ENCODE peak calls at places on chromosomes 1 and 21, in five cellular contexts. One of them, this sample, is unnamed.

GRCh38 chr21:45888361-45889009 is 93.1 kb upstream of the COL6A1 start:
- DNase-seq in GM20000: no peak
- DNase-seq in cardiac muscle cell: no peak
- DNase-seq in neural crest cell: no peak
- DNase-seq in mammary epithelial cell: no peak
- DNase-seq in this sample: no peak

GRCh38 chr1:26696191-26696644 is 403 bp downstream of the ARID1A start:
- DNase-seq in mammary epithelial cell: no peak
- DNase-seq in GM20000: peak
- DNase-seq in cardiac muscle cell: no peak
- DNase-seq in neural crest cell: peak
- DNase-seq in this sample: no peak

GRCh38 chr1:228867093-228867950 is 132.0 kb downstream of the RHOU start:
- DNase-seq in mammary epithelial cell: no peak
- DNase-seq in cardiac muscle cell: peak
- DNase-seq in GM20000: no peak
- DNase-seq in neural crest cell: no peak
- DNase-seq in this sample: no peak

GRCh38 chr1:195733826-195734225 is 874.4 kb downstream of the KCNT2 start:
- DNase-seq in GM20000: no peak
- DNase-seq in neural crest cell: no peak
- DNase-seq in mammary epithelial cell: peak
- DNase-seq in cardiac muscle cell: no peak
- DNase-seq in this sample: peak

GRCh38 chr21:36045993-36046392 is 14.3 kb downstream of the SETD4 start:
- DNase-seq in neural crest cell: no peak
- DNase-seq in cardiac muscle cell: no peak
- DNase-seq in GM20000: no peak
- DNase-seq in mammary epithelial cell: no peak
- DNase-seq in this sample: no peak

GRCh38 chr1:214303538-214303937 is 22.6 kb downstream of the SMYD2 start:
- DNase-seq in GM20000: no peak
- DNase-seq in neural crest cell: no peak
- DNase-seq in cardiac muscle cell: no peak
- DNase-seq in mammary epithelial cell: no peak
- DNase-seq in this sample: no peak

GRCh38 chr1:119611701-119612113 is 36.4 kb downstream of the ZNF697 start:
- DNase-seq in mammary epithelial cell: peak
- DNase-seq in cardiac muscle cell: peak
- DNase-seq in neural crest cell: peak
- DNase-seq in GM20000: peak
- DNase-seq in this sample: peak

GRCh38 chr1:115753830-115754229 is 14.7 kb downstream of the CASQ2 start:
- DNase-seq in neural crest cell: no peak
- DNase-seq in cardiac muscle cell: no peak
- DNase-seq in GM20000: no peak
- DNase-seq in mammary epithelial cell: no peak
- DNase-seq in this sample: no peak

GRCh38 chr21:25871566-25871965 is 136.8 kb downstream of the GABPA start:
- DNase-seq in mammary epithelial cell: no peak
- DNase-seq in neural crest cell: no peak
- DNase-seq in cardiac muscle cell: no peak
- DNase-seq in GM20000: no peak
- DNase-seq in this sample: peak

GRCh38 chr1:22329171-22329540 is 122.5 kb upstream of the ZBTB40 start:
- DNase-seq in GM20000: no peak
- DNase-seq in cardiac muscle cell: no peak
- DNase-seq in neural crest cell: no peak
- DNase-seq in mammary epithelial cell: no peak
- DNase-seq in this sample: no peak

DNA sequence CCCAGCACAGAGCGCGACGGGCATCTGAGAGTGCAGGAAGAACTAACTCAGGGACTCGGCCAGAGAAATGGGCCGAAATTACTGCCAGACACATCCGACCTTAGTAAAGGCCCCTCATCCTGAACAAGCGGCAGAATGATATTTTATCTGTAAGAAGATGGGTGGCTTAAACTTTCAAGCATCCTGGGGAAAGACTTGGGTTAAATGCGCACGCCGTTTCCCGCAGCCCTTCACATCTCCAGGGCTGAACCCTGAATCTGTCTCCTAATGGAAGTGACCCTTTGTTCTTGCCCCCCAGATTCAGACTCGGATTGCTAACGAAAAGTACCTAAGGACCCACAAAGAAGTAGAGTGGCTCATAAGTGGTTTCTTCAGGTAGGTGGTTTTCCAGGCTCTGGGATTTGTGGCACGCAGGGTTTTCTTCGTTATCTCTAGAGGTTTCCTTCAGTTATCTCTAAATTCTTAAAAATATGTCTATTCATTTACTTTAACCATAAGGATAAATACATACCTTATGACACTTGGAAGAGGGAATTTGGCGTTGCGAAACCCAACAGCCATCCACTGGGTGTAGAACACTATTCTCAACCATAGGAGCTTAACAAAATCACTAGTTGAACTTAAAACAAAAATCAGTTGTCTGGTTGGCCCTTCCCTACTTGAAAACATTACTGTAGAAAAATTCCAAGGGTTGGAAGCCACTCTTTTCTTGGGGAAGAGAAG is 627 bp downstream of the RIIAD1 start:
- DNase-seq in cardiac muscle cell: no peak
- DNase-seq in GM20000: peak
- DNase-seq in mammary epithelial cell: no peak
- DNase-seq in neural crest cell: no peak
- DNase-seq in this sample: no peak
- TF ChIP-seq CTCF in cardiac muscle cell: no peak
- TF ChIP-seq CTCF in GM20000: no peak
- TF ChIP-seq CTCF in mammary epithelial cell: no peak
- TF ChIP-seq CTCF in neural crest cell: no peak
- TF ChIP-seq CTCF in this sample: no peak

GRCh38 chr1:185695299-185695698 is 38.9 kb upstream of the HMCN1 start:
- DNase-seq in GM20000: no peak
- DNase-seq in cardiac muscle cell: no peak
- DNase-seq in neural crest cell: no peak
- DNase-seq in mammary epithelial cell: no peak
- DNase-seq in this sample: peak
- TF ChIP-seq CTCF in GM20000: no peak
- TF ChIP-seq CTCF in cardiac muscle cell: no peak
- TF ChIP-seq CTCF in neural crest cell: peak
- TF ChIP-seq CTCF in mammary epithelial cell: peak
- TF ChIP-seq CTCF in this sample: peak

GRCh38 chr1:246609632-246610031 is 43.4 kb downstream of the CNST start:
- DNase-seq in mammary epithelial cell: no peak
- DNase-seq in cardiac muscle cell: no peak
- DNase-seq in neural crest cell: no peak
- DNase-seq in GM20000: no peak
- DNase-seq in this sample: peak

GRCh38 chr1:246613131-246613758 is 47.0 kb downstream of the CNST start:
- DNase-seq in neural crest cell: no peak
- DNase-seq in GM20000: no peak
- DNase-seq in cardiac muscle cell: no peak
- DNase-seq in mammary epithelial cell: peak
- DNase-seq in this sample: no peak

GRCh38 chr1:246607466-246607865 is 41.2 kb downstream of the CNST start:
- DNase-seq in mammary epithelial cell: no peak
- DNase-seq in cardiac muscle cell: no peak
- DNase-seq in GM20000: no peak
- DNase-seq in neural crest cell: no peak
- DNase-seq in this sample: no peak

DNA sequence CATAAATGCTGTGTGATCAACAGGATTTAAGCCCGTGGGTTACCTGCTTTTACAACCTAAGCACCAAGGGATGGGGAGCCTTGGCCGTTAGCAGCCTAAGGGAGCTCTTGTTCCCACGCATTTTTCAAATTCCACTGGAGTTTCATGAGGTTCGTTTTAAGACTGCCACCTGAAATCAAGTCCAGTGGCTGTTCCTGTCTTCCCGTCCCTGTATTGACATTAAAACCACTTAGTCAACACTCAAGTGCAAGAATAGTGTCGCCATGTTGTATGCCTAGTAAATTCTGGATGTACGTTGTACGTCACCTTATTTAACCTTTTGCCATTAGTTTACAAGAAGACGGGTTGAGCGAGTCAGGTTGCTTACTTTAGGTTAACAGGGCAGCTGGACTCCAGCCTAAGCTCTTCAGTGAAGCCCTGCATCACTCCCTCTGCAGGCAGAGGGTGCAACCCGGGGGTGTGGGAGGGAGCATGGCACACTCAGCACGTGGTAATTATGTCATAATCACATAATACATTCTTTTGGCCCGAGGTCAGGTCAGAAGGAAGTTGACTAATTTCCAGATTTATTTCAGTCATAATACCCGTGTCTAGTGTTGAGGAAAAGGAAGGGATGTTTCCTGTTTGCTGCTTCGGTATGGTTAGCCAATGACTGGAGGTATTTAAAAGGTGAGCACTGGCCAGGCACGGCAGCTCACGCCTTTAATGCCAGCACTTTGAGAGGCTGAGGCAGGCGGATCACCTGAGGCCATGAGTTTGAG is 42.5 kb downstream of the CNST start:
- DNase-seq in cardiac muscle cell: no peak
- DNase-seq in mammary epithelial cell: peak
- DNase-seq in GM20000: peak
- DNase-seq in neural crest cell: no peak
- DNase-seq in this sample: peak
- TF ChIP-seq CTCF in cardiac muscle cell: peak
- TF ChIP-seq CTCF in mammary epithelial cell: peak
- TF ChIP-seq CTCF in GM20000: no peak
- TF ChIP-seq CTCF in neural crest cell: no peak
- TF ChIP-seq CTCF in this sample: no peak

DNA sequence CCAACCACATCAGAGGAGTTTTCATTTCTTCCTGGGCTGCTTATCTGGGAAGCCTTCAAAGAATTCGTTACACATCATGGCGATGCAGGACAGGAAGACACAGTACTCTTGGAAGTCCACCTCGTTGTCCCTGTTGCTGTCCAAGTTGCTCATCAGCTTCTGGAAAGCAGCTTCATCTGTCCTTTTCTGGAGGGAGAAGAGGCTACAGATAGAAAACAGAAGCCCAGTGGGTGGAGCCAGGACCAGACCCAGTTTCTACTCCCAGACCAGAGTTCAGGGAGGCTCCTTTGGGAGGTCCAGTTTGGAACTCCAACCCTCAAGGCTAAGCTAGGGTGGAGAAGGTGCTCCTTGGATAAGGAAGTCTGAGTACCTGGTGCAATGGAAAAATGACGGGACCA is 1.9 kb downstream of the S100A4 start:
- DNase-seq in cardiac muscle cell: no peak
- DNase-seq in neural crest cell: no peak
- DNase-seq in GM20000: no peak
- DNase-seq in mammary epithelial cell: no peak
- DNase-seq in this sample: no peak
- TF ChIP-seq CTCF in cardiac muscle cell: no peak
- TF ChIP-seq CTCF in neural crest cell: no peak
- TF ChIP-seq CTCF in GM20000: no peak
- TF ChIP-seq CTCF in mammary epithelial cell: no peak
- TF ChIP-seq CTCF in this sample: no peak

DNA sequence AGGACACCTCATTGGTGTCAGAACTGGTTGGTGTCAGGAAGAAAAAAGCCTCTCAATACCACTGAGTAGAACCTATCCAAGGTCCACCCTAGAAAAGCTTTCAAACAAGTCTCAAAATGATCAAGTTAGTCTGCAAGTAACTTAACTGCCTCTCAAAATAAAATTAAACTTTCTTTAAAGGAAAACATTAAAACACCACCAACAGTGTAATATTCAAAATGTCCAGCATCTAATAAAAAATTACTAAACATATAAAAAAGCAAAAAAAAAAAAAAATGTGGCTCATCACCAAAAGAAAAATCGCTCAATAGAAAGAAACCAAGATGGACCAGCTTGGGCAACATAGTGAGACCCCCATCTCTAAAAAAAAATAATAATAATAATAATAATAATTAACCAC is 18.7 kb upstream of the OLFML2B start:
- DNase-seq in GM20000: no peak
- DNase-seq in neural crest cell: no peak
- DNase-seq in mammary epithelial cell: no peak
- DNase-seq in cardiac muscle cell: no peak
- DNase-seq in this sample: no peak
- TF ChIP-seq CTCF in GM20000: no peak
- TF ChIP-seq CTCF in neural crest cell: no peak
- TF ChIP-seq CTCF in mammary epithelial cell: no peak
- TF ChIP-seq CTCF in cardiac muscle cell: no peak
- TF ChIP-seq CTCF in this sample: no peak